ENCODE peak calls at places on chromosomes 12 and 14, in six cellular contexts. F is psoas muscle, A is GM23248, Q is dorsolateral prefrontal cortex, W is thoracic aorta, I is A549. Z is an unnamed sample.

GRCh38 chr12:123063535-123063934 is 83.1 kb downstream of the ARL6IP4 start:
- DNase-seq in Q (no peak), I (peak; percentile 48), W (no peak), A (peak; percentile 35), F (no peak), Z (no peak)

GRCh38 chr14:90560529-90560928 is 163.7 kb downstream of the CALM1 start:
- DNase-seq in W (no peak), A (no peak), I (no peak), Q (no peak), F (no peak), Z (peak; percentile 10)

GRCh38 chr14:22047105-22047504 is 373.5 kb upstream of the OR4E1 start:
- DNase-seq in A (no peak), Q (no peak), F (no peak), I (peak; percentile 31), W (no peak), Z (no peak)

GRCh38 chr12:96241484-96242256 is 47.5 kb downstream of the ELK3 start:
- DNase-seq in W (peak; percentile 39), A (peak; percentile 99), Q (no peak), I (peak; percentile 31), F (peak; percentile 51), Z (no peak)

GRCh38 chr12:106064622-106065021 is 74.1 kb downstream of the NUAK1 start:
- DNase-seq in A (no peak), Q (no peak), I (no peak), W (no peak), F (no peak), Z (no peak)

GRCh38 chr14:95315156-95315555 is 4.6 kb downstream of the CLMN start:
- DNase-seq in A (no peak), W (no peak), F (no peak), Q (no peak), I (no peak), Z (no peak)

GRCh38 chr12:124696689-124697476 is 129.5 kb upstream of the NCOR2 start:
- DNase-seq in A (no peak), F (no peak), W (no peak), Q (no peak), I (no peak), Z (no peak)

GRCh38 chr12:12561305-12562015 is 1.2 kb downstream of the DUSP16 start:
- DNase-seq in W (peak; percentile 16), F (peak; percentile 73), Q (peak; percentile 48), A (peak; percentile 80), I (peak; percentile 64), Z (peak; percentile 66)

GRCh38 chr14:29536886-29537511 is 390.6 kb downstream of the PRKD1 start:
- DNase-seq in I (peak; percentile 18), F (no peak), W (no peak), Q (no peak), A (peak; percentile 49), Z (no peak)

GRCh38 chr14:59464651-59465569 is at the start of gene GPR135:
- DNase-seq in Q (peak; percentile 62), A (peak; percentile 78), F (peak; percentile 77), I (no peak), W (no peak), Z (no peak)

GRCh38 chr12:11540156-11540555 is 109.3 kb upstream of the ETV6 start:
- DNase-seq in F (no peak), Q (no peak), I (no peak), W (no peak), A (no peak), Z (no peak)

GRCh38 chr12:53603196-53603595 is 23.0 kb downstream of the ATF7 start:
- DNase-seq in I (no peak), Q (no peak), F (no peak), W (no peak), A (no peak), Z (no peak)

GRCh38 chr14:103185051-103186027 is 62.1 kb downstream of the TNFAIP2 start:
- DNase-seq in W (no peak), A (peak; percentile 49), I (peak; percentile 54), Q (no peak), F (no peak), Z (no peak)

GRCh38 chr12:121829250-121829918 is 25.6 kb downstream of the SETD1B start:
- DNase-seq in Q (no peak), F (no peak), A (no peak), W (no peak), I (no peak), Z (no peak)

GRCh38 chr12:123532808-123533649 is 490 bp downstream of the RILPL1 start:
- DNase-seq in I (peak; percentile 67), W (no peak), F (peak; percentile 61), Q (peak; percentile 35), A (peak; percentile 74), Z (no peak)

GRCh38 chr12:124654666-124655316 is 87.4 kb upstream of the NCOR2 start:
- DNase-seq in F (peak; percentile 72), W (no peak), A (peak; percentile 65), I (no peak), Q (peak; percentile 74), Z (no peak)

GRCh38 chr12:20443792-20444191 is 75.5 kb downstream of the PDE3A start:
- DNase-seq in Q (no peak), F (no peak), W (no peak), A (no peak), I (no peak), Z (no peak)

GRCh38 chr12:70043490-70044138 is 199.6 kb upstream of the CNOT2 start:
- DNase-seq in Q (no peak), F (no peak), I (no peak), W (no peak), A (no peak), Z (no peak)

GRCh38 chr12:67067453-67068203 is 201.5 kb upstream of the CAND1 start:
- DNase-seq in W (no peak), Q (no peak), A (no peak), I (peak; percentile 29), F (no peak), Z (no peak)

GRCh38 chr14:102833341-102833740 is 56.1 kb downstream of the TRAF3 start:
- DNase-seq in W (no peak), I (no peak), A (no peak), F (no peak), Q (no peak), Z (no peak)

GRCh38 chr12:53500119-53500775 is 836 bp upstream of the TARBP2 start:
- DNase-seq in W (peak; percentile 52), F (peak; percentile 74), A (peak; percentile 86), I (peak; percentile 50), Q (no peak), Z (no peak)

GRCh38 chr12:991350-992278 is 591 bp downstream of the ERC1 start:
- DNase-seq in Q (peak; percentile 21), F (no peak), A (peak; percentile 56), W (no peak), I (no peak), Z (peak; percentile 39)

DNA sequence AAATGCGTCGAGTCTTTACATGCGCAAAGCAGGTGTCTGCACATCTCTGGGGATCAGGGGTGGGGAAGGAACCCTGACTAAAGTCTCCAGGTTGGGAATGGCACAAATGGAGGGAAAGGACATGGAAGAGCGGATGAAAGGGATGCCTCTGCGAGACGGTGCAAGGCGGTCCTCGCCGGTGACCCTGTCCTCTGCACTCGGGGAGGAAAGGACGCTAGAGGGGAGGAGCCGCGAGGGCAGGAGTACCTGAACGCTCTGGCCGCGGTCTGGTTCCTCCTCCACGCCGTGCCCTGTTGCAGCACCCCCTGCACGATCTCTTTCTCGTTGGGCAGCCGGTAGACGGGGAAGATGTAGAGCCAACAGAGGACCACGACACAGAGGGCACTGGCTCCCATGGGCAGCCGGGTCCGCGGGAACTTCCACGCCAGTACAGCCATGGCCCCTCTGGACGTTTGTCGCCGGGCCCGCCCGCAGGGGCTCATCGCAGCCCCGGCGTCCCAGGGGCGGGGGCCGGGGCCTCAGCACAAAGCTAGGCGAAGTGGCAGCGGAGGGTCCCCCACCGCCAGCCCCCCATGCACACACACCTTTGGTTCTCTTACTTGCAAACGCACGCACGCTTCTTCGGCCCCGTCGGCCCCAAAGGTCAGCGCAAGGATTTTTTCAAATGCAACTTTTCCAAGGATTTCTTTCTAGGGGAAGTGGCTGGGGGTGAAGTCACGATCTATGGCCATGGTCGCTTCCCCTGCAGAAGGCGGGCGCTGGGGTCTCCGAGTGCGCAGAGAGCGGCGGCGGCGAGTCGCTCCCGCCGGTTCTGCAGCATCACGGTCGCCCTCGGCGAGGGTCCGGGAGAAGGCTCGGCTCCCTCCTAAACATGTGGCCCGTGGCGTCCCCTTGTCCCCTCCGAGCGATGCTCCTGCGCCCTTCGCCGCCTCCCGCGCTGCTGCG is 484 bp downstream of the ST8SIA1 start:
- DNase-seq in A (no peak), W (no peak), I (no peak), F (peak; percentile 18), Q (peak; percentile 34), Z (peak; percentile 42)
- H3K27ac ChIP-seq in A (no peak overlapping the region), W (no peak overlapping the region), I (no peak overlapping the region), F (no peak overlapping the region), Q (peak overlapping the region; percentile 87), Z (no peak overlapping the region)

GRCh38 chr12:64419696-64420095 is 15.5 kb downstream of the XPOT start:
- DNase-seq in Q (no peak), W (no peak), F (no peak), A (no peak), I (no peak), Z (no peak)
- H3K27ac ChIP-seq in Q (no peak overlapping the region), W (no peak overlapping the region), F (no peak overlapping the region), A (no peak overlapping the region), I (no peak overlapping the region), Z (no peak overlapping the region)

GRCh38 chr14:24053548-24054323 is 1.9 kb downstream of the CARMIL3 start:
- DNase-seq in A (no peak), Q (no peak), F (no peak), W (no peak), I (no peak), Z (no peak)

GRCh38 chr14:24054324-24054641 is 2.5 kb downstream of the CARMIL3 start:
- DNase-seq in F (no peak), W (no peak), I (no peak), Q (no peak), A (no peak), Z (no peak)

GRCh38 chr14:24051162-24051788 is 534 bp upstream of the CARMIL3 start:
- DNase-seq in A (no peak), F (no peak), W (no peak), I (no peak), Q (peak; percentile 35), Z (peak; percentile 65)

GRCh38 chr14:24052656-24053547 is 1.1 kb downstream of the CARMIL3 start:
- DNase-seq in Q (peak; percentile 57), F (no peak), I (no peak), A (peak; percentile 59), W (no peak), Z (no peak)

GRCh38 chr14:24051789-24052655 is at the start of gene CARMIL3:
- DNase-seq in Q (peak; percentile 72), W (no peak), A (peak; percentile 71), I (peak; percentile 35), F (peak; percentile 67), Z (peak; percentile 53)
- H3K27ac ChIP-seq in Q (peak within 1 kb of the TSS; percentile 85), W (no peak within 1 kb of the TSS), A (no peak within 1 kb of the TSS), I (peak within 1 kb of the TSS; percentile 84), F (no peak within 1 kb of the TSS), Z (peak within 1 kb of the TSS; percentile 78)

DNA sequence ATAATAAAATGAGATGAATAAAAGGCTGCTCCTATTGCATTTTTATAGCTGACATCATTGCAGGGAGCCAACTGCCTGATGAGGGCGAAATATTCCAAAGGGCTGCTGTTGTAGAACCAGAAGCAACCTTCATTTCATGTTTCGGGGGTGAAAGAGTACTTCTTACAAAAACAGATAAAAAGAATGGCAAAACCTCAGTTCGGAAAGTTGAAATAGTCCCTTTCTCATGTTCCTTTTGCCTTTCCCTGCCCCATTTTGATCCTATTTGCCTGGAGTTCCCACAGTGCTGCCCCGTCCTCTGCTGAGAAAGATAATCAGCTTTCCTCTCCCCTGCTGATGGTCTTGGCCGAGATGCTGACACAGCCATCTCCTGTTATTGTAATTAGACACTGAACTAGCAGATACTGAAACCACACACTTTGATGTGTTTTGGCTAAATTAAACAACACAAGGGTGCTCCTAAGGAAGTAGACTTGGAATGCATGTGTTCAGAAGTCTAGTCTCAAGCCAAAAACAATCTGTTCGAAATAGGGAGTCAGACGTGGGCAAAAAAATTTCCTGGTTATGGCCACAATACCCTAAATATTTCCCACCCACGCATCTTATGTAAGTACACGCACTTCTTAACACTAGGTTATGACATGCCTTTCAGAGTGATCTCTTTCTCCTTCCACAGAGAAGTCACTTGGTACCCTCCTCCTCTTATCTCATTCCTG is 117.2 kb downstream of the PPM1H start:
- DNase-seq in F (no peak), Q (peak; percentile 53), I (no peak), W (no peak), A (no peak), Z (no peak)
- H3K27ac ChIP-seq in F (no peak overlapping the region), Q (peak overlapping the region; percentile 85), I (no peak overlapping the region), W (no peak overlapping the region), A (no peak overlapping the region), Z (peak overlapping the region; percentile 67)

Z was measured in caudate nucleus.